ENCODE peak calls at places on chromosomes 16 and 17, in five cellular contexts. O is stomach, Y is transverse colon, E is erythroblast, N is heart left ventricle. H is an unnamed sample.

GRCh38 chr16:13992322-13992721 is 72.4 kb downstream of the ERCC4 start:
- DNase-seq in O (no peak), Y (no peak), E (no peak), N (no peak), H (no peak)

GRCh38 chr17:80216473-80217456 is 3.4 kb downstream of the SGSH start:
- DNase-seq in O (no peak), Y (no peak), E (no peak), N (no peak), H (no peak)

GRCh38 chr17:70329751-70330150 is 160.4 kb downstream of the KCNJ2 start:
- DNase-seq in O (no peak), Y (no peak), E (no peak), N (no peak), H (no peak)

GRCh38 chr16:83533193-83533592 is 274.6 kb upstream of the HSBP1 start:
- DNase-seq in O (no peak), Y (no peak), E (no peak), N (no peak), H (no peak)

GRCh38 chr16:66927012-66927436 is 1.7 kb upstream of the RRAD start:
- DNase-seq in O (no peak), Y (no peak), E (peak), N (peak), H (no peak)

GRCh38 chr17:22300731-22301352 is 608.5 kb downstream of the KCNJ18 start:
- DNase-seq in O (no peak), Y (no peak), E (no peak), N (no peak), H (no peak)

GRCh38 chr17:68302666-68303065 is 11.4 kb downstream of the ARSG start:
- DNase-seq in O (no peak), Y (no peak), E (no peak), N (no peak), H (no peak)

GRCh38 chr17:9549215-9549614 is 26.4 kb downstream of the STX8 start:
- DNase-seq in O (no peak), Y (no peak), E (no peak), N (no peak), H (no peak)

GRCh38 chr16:30786936-30787612 is at the start of gene ZNF629:
- DNase-seq in O (peak), Y (peak), E (no peak), N (peak), H (peak)
- TF ChIP-seq POLR2A in O (no peak), Y (no peak), E (no peak), N (peak), H (no peak)

GRCh38 chr17:64147110-64148016 is 17.4 kb upstream of the ERN1 start:
- DNase-seq in O (no peak), Y (no peak), E (no peak), N (no peak), H (peak)
- TF ChIP-seq POLR2A in O (no peak), Y (no peak), E (peak), N (no peak), H (no peak)

GRCh38 chr17:74734256-74734655 is 2.8 kb upstream of the RAB37 start:
- DNase-seq in O (no peak), Y (no peak), E (no peak), N (no peak), H (no peak)

GRCh38 chr17:74737299-74738050 is 419 bp downstream of the RAB37 start:
- DNase-seq in O (no peak), Y (peak), E (peak), N (no peak), H (no peak)

GRCh38 chr17:74738051-74738996 is 1.3 kb downstream of the RAB37 start:
- DNase-seq in O (peak), Y (peak), E (peak), N (no peak), H (peak)

GRCh38 chr17:74739227-74739831 is 2.3 kb downstream of the RAB37 start:
- DNase-seq in O (no peak), Y (no peak), E (no peak), N (no peak), H (no peak)

DNA sequence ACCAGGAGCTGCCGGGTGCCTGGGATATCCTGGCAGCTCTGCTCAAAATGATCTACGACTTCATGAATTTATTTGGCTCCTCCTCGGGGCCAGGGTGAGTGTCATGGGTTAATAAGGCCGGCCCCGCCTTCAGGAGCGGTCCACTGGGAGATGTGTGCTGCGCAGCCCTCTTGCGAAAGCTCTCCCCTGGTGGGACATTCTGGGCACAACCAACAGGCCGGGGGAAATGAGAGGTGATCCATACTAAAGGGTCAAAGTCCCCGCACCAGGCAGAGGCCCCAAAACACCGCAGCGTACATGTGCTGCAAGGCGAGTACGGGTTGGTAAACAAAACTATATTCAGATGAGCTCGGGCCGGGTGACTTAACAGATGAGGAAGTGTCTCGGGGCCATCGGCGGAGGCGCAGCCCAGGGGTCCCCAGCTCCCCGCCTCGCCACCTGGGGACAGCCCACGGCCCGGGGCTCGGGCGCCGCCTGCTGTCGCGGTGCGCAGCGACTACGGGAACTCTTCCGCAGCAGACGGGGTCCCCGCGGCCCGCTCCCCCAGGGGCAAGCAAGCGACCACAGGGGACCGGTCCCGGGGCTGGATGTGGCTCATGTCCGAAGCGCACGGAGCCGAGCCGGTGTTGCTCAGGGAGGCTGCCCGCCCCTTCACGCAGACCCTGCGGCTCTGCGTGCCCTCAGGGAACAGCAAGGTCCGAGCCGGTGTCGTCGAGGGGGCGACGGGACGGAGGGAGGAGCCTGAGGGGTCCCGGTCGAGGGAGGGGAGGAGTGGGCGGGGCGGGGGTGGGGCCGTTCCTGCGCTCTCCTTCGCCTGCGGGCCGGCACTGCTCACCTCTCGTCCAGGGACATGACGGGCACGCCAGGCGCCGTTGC is at the start of gene RAB37:
- DNase-seq in O (peak), Y (peak), E (no peak), N (no peak), H (peak)
- TF ChIP-seq POLR2A in O (no peak), Y (peak), E (no peak), N (no peak), H (no peak)

DNA sequence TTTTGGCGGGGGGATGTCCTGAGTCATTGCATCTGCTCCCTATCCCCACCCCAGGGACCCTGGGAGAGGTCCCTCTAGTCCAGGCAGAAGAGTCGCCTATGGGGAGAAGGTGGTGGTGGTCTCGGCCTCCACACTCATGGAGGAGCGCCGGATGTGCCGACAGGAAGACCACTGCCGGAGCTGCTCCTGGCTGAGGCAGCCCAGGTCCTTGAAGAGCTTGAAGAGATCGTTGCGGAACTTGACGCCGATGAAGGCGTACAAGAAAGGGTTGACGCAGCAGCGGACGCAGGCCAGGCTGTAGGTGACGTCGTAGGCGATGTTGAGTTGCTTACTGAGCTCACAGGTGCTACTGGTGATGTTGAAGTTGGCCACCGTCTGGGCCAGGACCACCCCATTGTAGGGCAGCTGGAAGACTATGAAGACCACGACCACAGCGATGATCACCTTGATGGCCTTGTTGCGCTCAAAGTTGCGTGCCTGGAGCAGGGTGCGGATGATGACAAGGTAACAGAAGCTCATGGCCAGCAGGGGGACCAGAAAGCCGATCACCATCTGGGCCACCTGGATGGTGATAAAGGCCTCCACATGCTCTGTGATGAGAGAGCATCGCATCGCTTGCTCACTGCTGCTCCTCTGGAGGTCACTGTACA is 10.5 kb downstream of the CCR7 start:
- DNase-seq in O (peak), Y (no peak), E (no peak), N (no peak), H (no peak)
- TF ChIP-seq POLR2A in O (no peak), Y (no peak), E (no peak), N (no peak), H (no peak)

DNA sequence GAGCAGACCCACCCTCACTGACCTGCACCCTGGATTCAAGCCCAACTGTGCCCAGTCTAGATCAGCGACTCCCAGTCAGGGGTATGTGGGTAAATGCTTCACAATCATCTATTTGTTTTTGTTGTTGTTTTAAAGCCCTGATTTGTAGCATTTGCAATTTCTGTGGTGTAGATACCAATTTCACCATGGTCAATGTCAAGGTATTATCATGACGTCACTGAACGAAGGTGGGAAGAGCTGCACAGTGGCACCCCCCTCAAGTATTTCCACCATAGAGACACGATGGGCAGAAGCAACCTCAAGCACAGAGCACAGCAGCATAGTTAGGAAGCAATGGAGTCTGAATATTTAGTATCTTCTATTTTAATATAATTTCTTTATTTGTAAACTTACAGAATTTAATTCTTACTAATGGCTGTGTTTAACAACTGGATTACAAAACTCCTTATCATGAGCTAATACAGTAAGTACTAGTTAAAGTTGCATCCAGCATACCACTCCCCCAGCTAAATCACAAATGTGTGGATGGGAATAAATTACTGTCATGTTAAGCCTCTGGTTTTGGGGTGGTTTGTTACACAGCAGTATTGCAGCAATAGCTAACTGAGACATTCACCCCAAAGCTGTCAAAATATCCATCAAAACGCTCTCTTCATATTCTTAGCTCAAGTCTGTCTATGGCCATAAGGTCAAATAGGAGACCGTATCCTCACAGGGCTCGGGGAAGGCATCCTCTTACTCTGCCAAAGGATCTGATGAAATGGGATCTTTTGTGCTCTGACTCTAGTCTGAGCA is 25.5 kb downstream of the ORC6 start:
- DNase-seq in O (no peak), Y (no peak), E (no peak), N (no peak), H (no peak)
- TF ChIP-seq POLR2A in O (no peak), Y (no peak), E (no peak), N (no peak), H (no peak)